ENCODE peak calls at places on chromosomes 12 and 14, in four cellular contexts. R, L, U and N are unnamed samples.

GRCh38 chr12:24408305-24408704 is 458.8 kb upstream of the SOX5 start:
- DNase-seq in R (no peak), L (no peak), U (no peak), N (no peak)

GRCh38 chr12:72226510-72226909 is 45.7 kb upstream of the TRHDE start:
- DNase-seq in R (no peak), L (no peak), U (no peak), N (no peak)

GRCh38 chr14:60724080-60724618 is at the start of gene SIX4:
- DNase-seq in R (peak), L (peak), U (peak), N (peak)

GRCh38 chr14:102824832-102825231 is 47.6 kb downstream of the TRAF3 start:
- DNase-seq in R (no peak), L (no peak), U (no peak), N (no peak)

GRCh38 chr12:10065241-10065640 is 33.5 kb downstream of the CLEC1A start:
- DNase-seq in R (no peak), L (no peak), U (no peak), N (peak)

GRCh38 chr14:51382506-51382905 is 142.5 kb downstream of the TMX1 start:
- DNase-seq in R (no peak), L (no peak), U (no peak), N (peak)

GRCh38 chr14:74610199-74610865 is 1.7 kb downstream of the LTBP2 start:
- DNase-seq in R (no peak), L (no peak), U (no peak), N (no peak)

GRCh38 chr14:59529189-59529588 is 44.9 kb downstream of the JKAMP start:
- DNase-seq in R (no peak), L (no peak), U (no peak), N (no peak)

GRCh38 chr14:67908061-67908767 is 88.6 kb downstream of the RAD51B start:
- DNase-seq in R (no peak), L (no peak), U (no peak), N (no peak)

GRCh38 chr14:92480856-92481255 is 32.7 kb upstream of the RIN3 start:
- DNase-seq in R (no peak), L (no peak), U (no peak), N (no peak)

GRCh38 chr12:13465641-13466040 is 269.1 kb downstream of the EMP1 start:
- DNase-seq in R (no peak), L (no peak), U (no peak), N (no peak)

GRCh38 chr12:28899951-28900350 is 249.1 kb upstream of the FAR2 start:
- DNase-seq in R (no peak), L (no peak), U (no peak), N (no peak)

GRCh38 chr14:95491936-95492608 is 24.4 kb downstream of the SYNE3 start:
- DNase-seq in R (no peak), L (no peak), U (no peak), N (no peak)

GRCh38 chr12:122093098-122093883 is 14.7 kb downstream of the MLXIP start:
- DNase-seq in R (no peak), L (no peak), U (no peak), N (no peak)

GRCh38 chr14:50920482-50921225 is 23.6 kb downstream of the PYGL start:
- DNase-seq in R (no peak), L (no peak), U (no peak), N (no peak)

GRCh38 chr12:113302925-113303640 is 31.8 kb downstream of the SLC8B1 start:
- DNase-seq in R (no peak), L (no peak), U (no peak), N (peak)

GRCh38 chr12:54229624-54230212 is 40.9 kb upstream of the SMUG1 start:
- DNase-seq in R (peak), L (no peak), U (no peak), N (no peak)

GRCh38 chr12:81610955-81611889 is 147.9 kb downstream of the PPFIA2 start:
- DNase-seq in R (no peak), L (peak), U (no peak), N (peak)
- TF ChIP-seq JUND in R (no peak), L (no peak), U (no peak), N (no peak)

GRCh38 chr14:105500726-105501101 is 9.7 kb downstream of the TEDC1 start:
- DNase-seq in R (no peak), L (peak), U (no peak), N (no peak)
- TF ChIP-seq JUND in R (no peak), L (no peak), U (no peak), N (no peak)

DNA sequence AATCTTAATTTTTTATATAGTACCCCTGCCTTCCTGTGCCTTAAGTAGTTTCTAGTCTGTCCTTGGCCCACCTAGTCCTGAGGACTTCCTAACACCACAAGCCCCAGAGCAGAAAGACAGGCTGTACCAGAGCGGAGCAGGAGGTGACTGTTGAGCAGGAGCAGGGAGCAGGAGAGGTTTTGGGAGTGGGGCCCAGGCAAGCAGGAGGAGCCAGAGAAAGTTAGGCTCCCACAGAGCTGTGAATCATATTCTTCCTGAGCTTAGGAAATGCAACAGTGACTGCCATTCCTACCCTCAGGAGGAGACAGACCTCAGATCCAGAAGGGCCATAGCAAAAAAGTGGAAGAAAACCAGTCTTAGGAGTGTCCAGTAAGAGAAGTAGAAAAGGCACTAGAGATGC is 28.3 kb upstream of the COL2A1 start:
- DNase-seq in R (no peak), L (no peak), U (no peak), N (no peak)
- TF ChIP-seq JUND in R (no peak), L (no peak), U (no peak), N (no peak)

DNA sequence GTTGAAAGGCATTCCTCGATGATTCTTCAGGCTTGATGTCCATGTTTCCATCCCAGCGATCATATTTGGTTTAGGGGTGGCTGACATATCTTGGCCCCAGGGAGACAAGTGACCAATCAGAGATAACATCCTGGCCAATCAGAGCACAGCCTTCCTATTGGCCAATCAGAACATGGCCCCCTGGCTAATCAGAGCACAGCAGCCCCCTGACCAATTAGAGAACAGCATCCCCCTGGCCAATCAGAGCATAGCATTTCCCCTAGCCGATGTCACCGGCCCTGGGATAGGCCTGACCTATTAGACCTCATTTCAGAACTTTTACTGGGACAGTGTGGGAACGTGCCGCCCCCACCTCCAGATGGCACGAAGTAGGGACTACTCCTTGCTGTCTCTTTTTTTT is 182.2 kb downstream of the AACS start:
- DNase-seq in R (no peak), L (peak), U (peak), N (no peak)
- TF ChIP-seq JUND in R (no peak), L (no peak), U (no peak), N (no peak)

GRCh38 chr14:52400846-52401245 is 86.7 kb downstream of the PTGER2 start:
- DNase-seq in R (no peak), L (no peak), U (no peak), N (no peak)

GRCh38 chr14:52399104-52399503 is 85.0 kb downstream of the PTGER2 start:
- DNase-seq in R (no peak), L (no peak), U (no peak), N (no peak)

GRCh38 chr14:52397844-52398243 is 83.7 kb downstream of the PTGER2 start:
- DNase-seq in R (no peak), L (no peak), U (no peak), N (no peak)

GRCh38 chr14:52402812-52403526 is 88.9 kb downstream of the PTGER2 start:
- DNase-seq in R (no peak), L (no peak), U (no peak), N (no peak)

DNA sequence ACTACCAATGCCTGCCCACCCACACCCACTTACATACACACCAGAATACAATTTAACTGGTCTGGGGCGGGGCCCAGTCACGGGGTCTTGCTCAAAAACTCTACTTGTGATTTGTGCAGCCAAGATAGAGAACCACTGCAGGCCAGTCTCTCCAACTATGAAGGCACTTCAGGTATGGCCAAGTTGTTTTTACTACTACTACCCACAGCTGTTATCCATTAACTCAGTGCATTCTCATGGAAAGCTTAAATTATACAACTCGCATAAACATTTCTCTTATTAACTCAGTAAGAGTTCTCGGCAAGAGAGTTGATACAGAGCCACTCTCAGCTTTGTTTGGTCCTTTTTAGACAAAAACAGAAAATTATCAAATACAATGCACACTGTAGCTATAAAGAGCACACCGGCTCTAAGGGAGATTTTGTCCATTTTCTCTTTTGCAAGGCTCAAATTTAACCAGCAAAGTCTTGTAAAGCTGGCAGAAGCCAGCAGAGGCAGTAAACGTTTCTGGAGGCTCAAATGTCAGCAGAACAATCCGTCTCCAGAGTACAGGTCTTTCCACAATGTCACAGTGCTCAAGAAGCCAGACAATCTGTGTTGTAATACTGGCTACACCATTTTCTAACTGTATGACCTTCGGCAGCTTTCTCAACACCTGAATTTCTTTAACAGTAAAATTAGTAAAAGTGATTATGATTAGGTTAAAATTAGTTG is 85.9 kb downstream of the PTGER2 start:
- DNase-seq in R (peak), L (no peak), U (no peak), N (peak)
- TF ChIP-seq JUND in R (no peak), L (no peak), U (no peak), N (no peak)

GRCh38 chr12:91772411-91772810 is 373.2 kb downstream of the BTG1 start:
- DNase-seq in R (no peak), L (no peak), U (no peak), N (no peak)
- TF ChIP-seq JUND in R (no peak), L (no peak), U (no peak), N (no peak)

GRCh38 chr12:52120951-52121847 is 41.7 kb downstream of the SMIM41 start:
- DNase-seq in R (no peak), L (peak), U (no peak), N (no peak)

GRCh38 chr12:52125499-52125900 is 46.0 kb downstream of the SMIM41 start:
- DNase-seq in R (no peak), L (peak), U (no peak), N (peak)

GRCh38 chr12:52121848-52122838 is 42.6 kb downstream of the SMIM41 start:
- DNase-seq in R (no peak), L (peak), U (peak), N (peak)

GRCh38 chr12:52122904-52123303 is 43.4 kb downstream of the SMIM41 start:
- DNase-seq in R (no peak), L (no peak), U (no peak), N (no peak)

DNA sequence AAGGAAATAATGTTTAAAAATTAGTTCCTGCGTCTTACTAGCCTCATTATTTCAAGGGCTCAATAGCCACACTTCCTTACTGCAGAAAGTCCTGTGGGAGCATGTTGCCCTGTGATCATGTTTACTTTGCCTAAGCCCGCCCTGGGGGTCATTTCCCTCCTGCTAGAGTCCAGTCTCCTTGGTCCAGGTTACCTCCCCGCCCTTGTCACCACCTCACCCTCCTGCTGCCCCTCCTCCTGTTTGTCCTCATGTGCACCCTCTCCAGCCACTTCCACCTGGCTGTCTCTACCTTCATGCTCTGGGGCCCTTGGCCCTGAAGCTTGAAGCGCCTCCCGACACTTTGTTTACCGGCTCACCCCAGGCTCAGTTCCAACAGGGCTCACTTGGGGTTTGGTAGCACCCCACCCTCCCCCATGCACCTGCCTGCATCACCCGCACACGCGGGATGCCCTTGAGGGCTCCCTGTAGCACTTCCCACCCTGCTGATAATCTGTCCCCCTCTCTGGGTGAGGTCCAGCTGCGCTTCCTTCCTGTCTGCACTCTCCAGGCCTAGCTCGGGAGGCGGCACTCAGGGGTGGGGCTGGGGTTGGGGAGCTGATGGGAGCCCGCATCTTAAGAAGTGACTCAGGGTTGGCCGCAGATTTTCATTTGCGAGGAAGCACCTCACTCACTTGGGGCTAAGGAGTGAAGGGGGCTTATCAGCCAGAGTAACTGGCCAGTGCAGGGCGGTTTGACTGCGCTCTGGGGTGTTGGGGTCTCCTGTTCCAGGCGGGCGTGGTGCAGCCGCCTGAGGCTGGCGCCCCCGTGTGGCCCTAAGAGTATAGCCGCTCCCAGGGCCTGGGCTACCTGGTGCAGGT is 40.1 kb downstream of the SMIM41 start:
- DNase-seq in R (peak), L (peak), U (peak), N (peak)
- TF ChIP-seq JUND in R (no peak), L (no peak), U (no peak), N (no peak)